ENCODE peak calls at places on chromosome 1, in nine cellular contexts. One of them, this sample, is unnamed.

GRCh38 chr1:194331758-194332157 is 1145.3 kb upstream of the B3GALT2 start:
- DNase-seq in activated gamma-delta T cell: no peak
- DNase-seq in left ventricle myocardium superior: no peak
- DNase-seq in left lung: no peak
- DNase-seq in activated naive CD4-positive, alpha-beta T cell: no peak
- DNase-seq in fibroblast of the aortic adventitia: no peak
- DNase-seq in KBM-7: no peak
- DNase-seq in memory B cell: no peak
- DNase-seq in anterior cingulate cortex: no peak
- DNase-seq in this sample: no peak

GRCh38 chr1:25729774-25730173 is 70.2 kb upstream of the SELENON start:
- DNase-seq in fibroblast of the aortic adventitia: no peak
- DNase-seq in memory B cell: no peak
- DNase-seq in left lung: no peak
- DNase-seq in activated naive CD4-positive, alpha-beta T cell: no peak
- DNase-seq in KBM-7: no peak
- DNase-seq in activated gamma-delta T cell: no peak
- DNase-seq in anterior cingulate cortex: no peak
- DNase-seq in left ventricle myocardium superior: no peak
- DNase-seq in this sample: no peak

GRCh38 chr1:101371259-101371658 is 134.4 kb downstream of the S1PR1 start:
- DNase-seq in fibroblast of the aortic adventitia: peak
- DNase-seq in anterior cingulate cortex: no peak
- DNase-seq in left lung: no peak
- DNase-seq in activated naive CD4-positive, alpha-beta T cell: no peak
- DNase-seq in left ventricle myocardium superior: no peak
- DNase-seq in activated gamma-delta T cell: no peak
- DNase-seq in KBM-7: no peak
- DNase-seq in memory B cell: no peak
- DNase-seq in this sample: no peak

GRCh38 chr1:88791192-88791591 is 100.2 kb downstream of the GTF2B start:
- DNase-seq in fibroblast of the aortic adventitia: peak
- DNase-seq in memory B cell: no peak
- DNase-seq in activated naive CD4-positive, alpha-beta T cell: no peak
- DNase-seq in left lung: no peak
- DNase-seq in left ventricle myocardium superior: no peak
- DNase-seq in KBM-7: no peak
- DNase-seq in activated gamma-delta T cell: no peak
- DNase-seq in anterior cingulate cortex: no peak
- DNase-seq in this sample: no peak

GRCh38 chr1:39183503-39184353 is 20.8 kb upstream of the MACF1 start:
- DNase-seq in KBM-7: peak
- DNase-seq in anterior cingulate cortex: no peak
- DNase-seq in activated naive CD4-positive, alpha-beta T cell: peak
- DNase-seq in left ventricle myocardium superior: no peak
- DNase-seq in activated gamma-delta T cell: no peak
- DNase-seq in fibroblast of the aortic adventitia: peak
- DNase-seq in left lung: no peak
- DNase-seq in memory B cell: no peak
- DNase-seq in this sample: peak

GRCh38 chr1:18111605-18112297 is 4.2 kb downstream of the IGSF21 start:
- DNase-seq in left lung: no peak
- DNase-seq in anterior cingulate cortex: no peak
- DNase-seq in activated gamma-delta T cell: no peak
- DNase-seq in KBM-7: no peak
- DNase-seq in fibroblast of the aortic adventitia: no peak
- DNase-seq in left ventricle myocardium superior: no peak
- DNase-seq in activated naive CD4-positive, alpha-beta T cell: no peak
- DNase-seq in memory B cell: no peak
- DNase-seq in this sample: no peak

GRCh38 chr1:11701551-11701961 is 10.0 kb downstream of the DRAXIN start:
- DNase-seq in anterior cingulate cortex: peak
- DNase-seq in left ventricle myocardium superior: no peak
- DNase-seq in left lung: no peak
- DNase-seq in activated gamma-delta T cell: no peak
- DNase-seq in activated naive CD4-positive, alpha-beta T cell: no peak
- DNase-seq in memory B cell: no peak
- DNase-seq in fibroblast of the aortic adventitia: no peak
- DNase-seq in KBM-7: no peak
- DNase-seq in this sample: no peak

GRCh38 chr1:177118901-177119300 is 45.6 kb downstream of the ASTN1 start:
- DNase-seq in left ventricle myocardium superior: no peak
- DNase-seq in activated naive CD4-positive, alpha-beta T cell: no peak
- DNase-seq in KBM-7: no peak
- DNase-seq in anterior cingulate cortex: no peak
- DNase-seq in left lung: no peak
- DNase-seq in memory B cell: no peak
- DNase-seq in activated gamma-delta T cell: no peak
- DNase-seq in fibroblast of the aortic adventitia: no peak
- DNase-seq in this sample: no peak

GRCh38 chr1:20361805-20362381 is 71.2 kb downstream of the VWA5B1 start:
- DNase-seq in memory B cell: peak
- DNase-seq in KBM-7: peak
- DNase-seq in left ventricle myocardium superior: peak
- DNase-seq in activated gamma-delta T cell: no peak
- DNase-seq in anterior cingulate cortex: peak
- DNase-seq in fibroblast of the aortic adventitia: peak
- DNase-seq in activated naive CD4-positive, alpha-beta T cell: no peak
- DNase-seq in left lung: no peak
- DNase-seq in this sample: no peak

GRCh38 chr1:19405761-19406481 is 79.4 kb downstream of the CAPZB start:
- DNase-seq in fibroblast of the aortic adventitia: no peak
- DNase-seq in anterior cingulate cortex: peak
- DNase-seq in activated naive CD4-positive, alpha-beta T cell: no peak
- DNase-seq in KBM-7: no peak
- DNase-seq in memory B cell: no peak
- DNase-seq in left ventricle myocardium superior: no peak
- DNase-seq in left lung: no peak
- DNase-seq in activated gamma-delta T cell: no peak
- DNase-seq in this sample: no peak